ENCODE peak calls at places on chromosomes 6 and 20, in nine cellular contexts. T is GM12878, N is HFF-Myc, K is lower leg skin, H is kidney, J is GM20000, W is osteocyte, B is progenitor cell of endocrine pancreas, D is astrocyte of the spinal cord. A is an unnamed sample.

GRCh38 chr6:125804264-125804663 is 13.5 kb downstream of the NCOA7 start:
- DNase-seq in T (peak), N (no peak), K (no peak), H (no peak), J (no peak), W (no peak), B (no peak), D (no peak), A (no peak)

GRCh38 chr20:63303095-63303666 is 10.2 kb downstream of the COL20A1 start:
- DNase-seq in T (no peak), N (no peak), K (no peak), H (no peak), J (no peak), W (no peak), B (no peak), D (no peak), A (no peak)

GRCh38 chr6:39029156-39030011 is 19.2 kb upstream of the GLP1R start:
- DNase-seq in T (no peak), N (no peak), K (no peak), H (no peak), J (peak), W (no peak), B (peak), D (no peak), A (no peak)

GRCh38 chr20:23361108-23361650 is 803 bp upstream of the GZF1 start:
- DNase-seq in T (no peak), N (no peak), K (no peak), H (no peak), J (no peak), W (no peak), B (no peak), D (no peak), A (no peak)

GRCh38 chr20:62025394-62025793 is 40.3 kb downstream of the TAF4 start:
- DNase-seq in T (no peak), N (no peak), K (no peak), H (peak), J (no peak), W (no peak), B (no peak), D (no peak), A (no peak)

GRCh38 chr6:75748743-75749538 is at the start of gene MYO6:
- DNase-seq in T (no peak), N (no peak), K (peak), H (peak), J (peak), W (peak), B (peak), D (peak), A (peak)

GRCh38 chr20:23629017-23629541 is 8.7 kb downstream of the CST3 start:
- DNase-seq in T (no peak), N (no peak), K (peak), H (no peak), J (no peak), W (no peak), B (no peak), D (peak), A (no peak)

GRCh38 chr6:163355471-163355991 is 59.0 kb upstream of the QKI start:
- DNase-seq in T (no peak), N (peak), K (peak), H (no peak), J (no peak), W (no peak), B (no peak), D (peak), A (no peak)

GRCh38 chr6:2476376-2476775 is 231.0 kb upstream of the GMDS start:
- DNase-seq in T (no peak), N (no peak), K (no peak), H (no peak), J (no peak), W (no peak), B (no peak), D (no peak), A (no peak)

GRCh38 chr6:137353842-137354397 is 134.7 kb upstream of the IFNGR1 start:
- DNase-seq in T (no peak), N (no peak), K (no peak), H (no peak), J (no peak), W (no peak), B (no peak), D (no peak), A (no peak)

GRCh38 chr6:6916598-6916997 is 191.2 kb upstream of the RREB1 start:
- DNase-seq in T (no peak), N (no peak), K (no peak), H (no peak), J (no peak), W (no peak), B (no peak), D (no peak), A (no peak)

GRCh38 chr6:75719133-75719532 is 29.9 kb upstream of the MYO6 start:
- DNase-seq in T (no peak), N (no peak), K (no peak), H (no peak), J (no peak), W (no peak), B (no peak), D (no peak), A (no peak)

GRCh38 chr6:140846518-140847277 is 1286.0 kb upstream of the GJE1 start:
- DNase-seq in T (no peak), N (no peak), K (no peak), H (no peak), J (no peak), W (no peak), B (no peak), D (peak), A (no peak)

GRCh38 chr20:63100401-63100925 is 93.7 kb upstream of the BHLHE23 start:
- DNase-seq in T (no peak), N (no peak), K (no peak), H (peak), J (no peak), W (peak), B (no peak), D (no peak), A (peak)

GRCh38 chr6:73079978-73080377 is 145.3 kb downstream of the KHDC1L start:
- DNase-seq in T (peak), N (no peak), K (no peak), H (no peak), J (no peak), W (no peak), B (no peak), D (no peak), A (no peak)

DNA sequence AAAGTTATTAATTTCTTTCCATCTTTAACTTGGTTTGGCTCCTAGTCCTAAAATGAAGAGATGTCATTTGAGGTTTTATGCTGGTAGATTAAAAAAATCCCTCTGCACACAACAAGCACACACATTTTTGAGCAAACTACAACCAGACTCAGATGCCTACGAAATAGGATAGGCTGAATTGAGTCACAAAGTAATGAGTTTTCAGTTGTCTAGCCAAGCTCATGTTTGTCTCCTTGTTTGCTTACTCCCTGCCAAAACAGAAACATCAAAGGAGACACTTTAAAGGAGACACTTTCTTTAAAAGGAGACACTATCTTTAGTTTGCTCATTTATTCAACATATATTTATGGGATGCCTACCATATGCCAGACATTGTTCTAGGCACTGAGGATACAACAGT is 56.2 kb downstream of the TPBG start:
- DNase-seq in T (no peak), N (no peak), K (no peak), H (no peak), J (no peak), W (no peak), B (no peak), D (no peak), A (no peak)
- TF ChIP-seq CTCF in T (no peak), N (no peak), K (no peak), H (no peak), J (no peak), W (no peak), B (no peak), D (no peak), A (no peak)

DNA sequence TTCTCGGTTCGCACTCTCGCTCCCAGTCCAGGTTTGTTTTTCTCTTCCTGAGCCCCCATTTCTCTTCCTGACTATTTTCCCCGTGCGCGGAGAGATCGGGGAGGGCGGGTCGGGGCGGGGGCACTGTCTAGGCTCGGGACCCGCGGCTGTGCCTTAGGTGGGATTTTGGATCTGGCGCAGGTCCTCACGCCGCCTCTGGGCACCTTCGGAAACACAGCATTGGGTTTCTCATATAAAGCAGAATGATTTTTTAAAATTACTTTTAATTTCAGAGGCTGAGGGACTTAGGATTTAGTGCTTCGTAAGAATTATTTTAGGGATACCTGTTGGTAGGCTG is 324 bp downstream of the STX11 start:
- DNase-seq in T (no peak), N (no peak), K (no peak), H (no peak), J (peak), W (no peak), B (peak), D (peak), A (no peak)
- TF ChIP-seq CTCF in T (peak), N (peak), K (no peak), H (no peak), J (peak), W (peak), B (peak), D (peak), A (peak)

GRCh38 chr6:40116829-40117228 is 182.6 kb upstream of the MOCS1 start:
- DNase-seq in T (no peak), N (no peak), K (no peak), H (no peak), J (no peak), W (no peak), B (no peak), D (no peak), A (no peak)

GRCh38 chr6:40106840-40107239 is 172.6 kb upstream of the MOCS1 start:
- DNase-seq in T (no peak), N (no peak), K (no peak), H (no peak), J (no peak), W (no peak), B (no peak), D (no peak), A (no peak)

DNA sequence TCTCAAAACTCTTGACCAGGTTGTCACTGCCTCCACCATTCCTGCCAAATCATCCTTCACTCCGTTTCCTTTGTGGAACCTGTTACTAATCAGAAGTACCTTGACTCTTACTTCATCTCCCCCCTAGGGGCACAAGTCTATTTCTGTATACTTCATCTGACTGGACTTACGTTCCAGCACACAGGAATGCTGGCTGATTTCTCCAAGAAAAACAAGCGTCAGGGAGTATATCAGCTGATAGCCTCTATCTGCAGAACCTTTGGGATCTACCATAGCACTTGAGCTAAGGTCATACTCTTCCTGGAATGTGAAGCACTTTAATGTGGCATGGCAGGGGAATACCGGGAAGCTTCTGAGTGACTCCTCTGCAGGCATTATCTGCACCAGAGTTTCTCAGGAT is 178.1 kb upstream of the MOCS1 start:
- DNase-seq in T (no peak), N (no peak), K (no peak), H (no peak), J (no peak), W (no peak), B (no peak), D (no peak), A (no peak)
- TF ChIP-seq CTCF in T (no peak), N (no peak), K (no peak), H (no peak), J (no peak), W (no peak), B (peak), D (no peak), A (no peak)

DNA sequence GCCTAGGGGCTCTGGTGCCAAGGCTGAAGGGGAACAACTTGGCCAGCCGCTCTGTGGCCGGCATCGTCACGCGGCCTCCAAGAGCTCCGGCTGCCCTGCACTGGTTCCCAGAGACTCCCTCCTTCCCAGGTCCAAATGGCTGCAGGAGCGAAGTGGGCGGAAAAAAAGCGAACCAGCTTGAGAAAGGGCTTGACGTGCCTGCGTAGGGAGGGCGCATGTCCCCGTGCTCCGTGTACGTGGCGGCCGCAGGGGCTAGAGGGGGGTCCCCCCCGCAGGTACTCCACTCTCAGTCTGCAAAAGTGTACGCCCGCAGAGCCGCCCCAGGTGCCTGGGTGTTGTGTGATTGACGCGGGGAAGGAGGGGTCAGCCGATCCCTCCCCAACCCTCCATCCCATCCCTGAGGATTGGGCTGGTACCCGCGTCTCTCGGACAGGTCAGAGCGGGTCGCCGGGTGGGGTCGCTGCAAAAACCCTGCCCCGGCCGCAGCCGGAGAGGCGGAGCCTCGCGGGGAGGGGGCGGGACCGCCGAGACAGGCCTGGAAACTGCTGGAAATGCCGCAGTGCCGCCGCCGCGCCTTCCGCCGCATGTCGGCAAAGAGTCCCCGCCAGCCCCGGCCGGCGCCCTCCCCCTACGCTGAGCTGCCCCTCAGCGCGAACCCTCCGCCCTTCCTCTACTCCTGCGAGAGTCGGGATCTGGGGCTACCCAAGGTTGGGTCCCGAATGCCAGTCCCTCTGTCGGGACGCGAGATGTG is 814 bp upstream of the HSP90AB1 start:
- DNase-seq in T (no peak), N (no peak), K (peak), H (peak), J (peak), W (peak), B (peak), D (peak), A (peak)
- TF ChIP-seq CTCF in T (peak), N (peak), K (no peak), H (peak), J (peak), W (peak), B (peak), D (peak), A (peak)

GRCh38 chr20:39830903-39831302 is 858.1 kb downstream of the MAFB start:
- DNase-seq in T (no peak), N (no peak), K (no peak), H (no peak), J (no peak), W (no peak), B (no peak), D (no peak), A (no peak)

GRCh38 chr20:39825950-39826349 is 863.1 kb downstream of the MAFB start:
- DNase-seq in T (peak), N (no peak), K (no peak), H (no peak), J (peak), W (no peak), B (no peak), D (peak), A (no peak)

GRCh38 chr20:39825524-39825923 is 863.4 kb downstream of the DHX35 start:
- DNase-seq in T (no peak), N (no peak), K (peak), H (no peak), J (no peak), W (no peak), B (no peak), D (no peak), A (no peak)

GRCh38 chr20:39829713-39830112 is 859.3 kb downstream of the MAFB start:
- DNase-seq in T (peak), N (no peak), K (no peak), H (no peak), J (peak), W (no peak), B (no peak), D (no peak), A (no peak)

DNA sequence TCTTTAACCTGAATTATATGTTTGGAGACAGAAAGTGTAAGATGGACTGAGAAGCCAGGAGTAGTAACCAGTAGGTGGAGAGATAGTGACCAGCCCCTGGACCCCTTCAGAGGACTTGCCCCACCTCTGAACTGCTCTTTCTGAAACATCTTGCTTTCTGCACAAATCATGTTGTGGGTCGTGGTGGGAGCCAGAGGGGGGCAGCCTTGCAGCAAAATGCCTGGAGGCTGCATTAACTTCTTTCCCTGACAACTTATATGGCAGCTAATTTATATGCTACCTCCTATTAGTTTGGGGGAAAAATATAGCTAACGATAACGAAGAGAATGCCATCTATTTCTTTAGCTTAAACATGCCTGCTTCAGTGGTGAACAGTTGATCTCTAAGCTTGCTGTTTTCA is 859.8 kb downstream of the MAFB start:
- DNase-seq in T (no peak), N (no peak), K (no peak), H (no peak), J (peak), W (no peak), B (no peak), D (peak), A (no peak)
- TF ChIP-seq CTCF in T (peak), N (peak), K (no peak), H (peak), J (no peak), W (peak), B (peak), D (peak), A (peak)

DNA sequence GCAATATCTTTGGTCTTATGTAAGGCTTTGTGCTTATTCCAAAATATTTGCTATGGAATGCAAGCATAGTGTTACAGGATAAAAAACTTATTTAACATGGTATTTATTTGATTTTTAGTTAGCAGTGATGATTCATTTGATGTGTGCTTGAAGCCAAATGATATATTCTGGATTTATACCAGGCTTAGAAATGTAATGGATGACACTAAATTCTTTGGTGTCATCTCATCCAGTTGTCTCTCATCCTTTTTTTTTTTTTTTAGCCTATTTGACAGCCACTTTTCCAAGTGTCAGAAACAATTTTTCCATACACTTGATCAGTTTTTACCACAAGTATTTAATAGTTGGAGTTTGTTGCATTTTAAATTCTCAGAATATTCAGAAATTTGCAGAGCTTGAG is 515.3 kb downstream of the CDKAL1 start:
- DNase-seq in T (no peak), N (no peak), K (no peak), H (no peak), J (no peak), W (no peak), B (no peak), D (no peak), A (no peak)
- TF ChIP-seq CTCF in T (no peak), N (no peak), K (no peak), H (no peak), J (no peak), W (no peak), B (no peak), D (no peak), A (no peak)